ENCODE peak calls at places on chromosomes 11 and 22, in four cellular contexts. D, I, Y and V are unnamed samples.

GRCh38 chr11:118398797-118399564 is 2.4 kb upstream of the ATP5MG start:
- DNase-seq in D (peak; percentile 68), I (no peak), Y (no peak), V (no peak)

GRCh38 chr11:130042093-130042591 is 27.6 kb upstream of the APLP2 start:
- DNase-seq in D (no peak), I (no peak), Y (no peak), V (no peak)

GRCh38 chr11:27046956-27047355 is 6.3 kb downstream of the BBOX1 start:
- DNase-seq in D (no peak), I (no peak), Y (no peak), V (no peak)

GRCh38 chr11:119533931-119534694 is 111.1 kb upstream of the THY1 start:
- DNase-seq in D (peak; percentile 36), I (no peak), Y (no peak), V (peak; percentile 82)

GRCh38 chr11:120651836-120652235 is 140.3 kb downstream of the GRIK4 start:
- DNase-seq in D (no peak), I (no peak), Y (no peak), V (no peak)

GRCh38 chr11:46371994-46372393 is 9.5 kb upstream of the MDK start:
- DNase-seq in D (no peak), I (no peak), Y (no peak), V (no peak)

GRCh38 chr11:67071420-67072284 is 15.0 kb downstream of the RHOD start:
- DNase-seq in D (peak; percentile 68), I (peak; percentile 48), Y (peak; percentile 49), V (peak; percentile 88)

GRCh38 chr11:64290352-64290751 is 750 bp upstream of the KCNK4 start:
- DNase-seq in D (no peak), I (no peak), Y (no peak), V (no peak)

GRCh38 chr22:43399338-43399979 is 12.4 kb upstream of the MPPED1 start:
- DNase-seq in D (no peak), I (no peak), Y (no peak), V (peak; percentile 18)

GRCh38 chr11:115720537-115721308 is 216.5 kb upstream of the CADM1 start:
- DNase-seq in D (no peak), I (no peak), Y (no peak), V (no peak)

GRCh38 chr11:115718945-115719344 is 214.7 kb upstream of the CADM1 start:
- DNase-seq in D (no peak), I (no peak), Y (no peak), V (no peak)

GRCh38 chr11:115721309-115722007 is 217.2 kb upstream of the CADM1 start:
- DNase-seq in D (no peak), I (no peak), Y (no peak), V (no peak)

GRCh38 chr11:115724709-115725108 is 220.5 kb upstream of the CADM1 start:
- DNase-seq in D (no peak), I (no peak), Y (no peak), V (no peak)
- H3K27ac ChIP-seq in D (no peak overlapping the region), I (no peak overlapping the region), Y (no peak overlapping the region), V (no peak overlapping the region)

GRCh38 chr11:12680940-12681258 is 6.7 kb downstream of the TEAD1 start:
- DNase-seq in D (no peak), I (no peak), Y (no peak), V (no peak)
- H3K4me1 ChIP-seq in D (no peaks in the 10 kb centered on the region), I (peaks cover 96% of the 10 kb centered on the region), Y (peaks cover 96% of the 10 kb centered on the region), V (peaks cover 4% of the 10 kb centered on the region)

DNA sequence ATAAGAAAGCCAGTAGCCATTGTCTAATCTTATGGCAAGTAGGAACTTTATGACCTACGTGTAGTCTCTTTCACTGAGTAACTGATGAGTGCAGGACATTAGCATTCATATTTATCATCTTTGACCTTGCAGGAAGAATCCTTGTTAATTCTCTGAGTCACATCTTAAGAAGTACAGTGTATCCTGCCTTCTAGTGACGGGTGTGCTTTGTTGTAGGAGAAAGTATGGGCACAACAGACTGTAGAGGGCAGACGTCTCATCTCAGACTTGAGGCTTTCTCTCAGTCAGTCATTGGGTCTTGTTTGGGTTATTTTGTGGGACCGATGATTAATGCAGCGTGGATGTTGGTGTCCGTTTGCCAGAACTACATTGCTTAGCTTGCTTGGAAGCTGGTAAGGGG is 6.8 kb downstream of the RNF214 start:
- DNase-seq in D (no peak), I (no peak), Y (no peak), V (no peak)
- H3K27ac ChIP-seq in D (no peak overlapping the region), I (no peak overlapping the region), Y (no peak overlapping the region), V (no peak overlapping the region)

GRCh38 chr11:10307411-10308207 is 2.7 kb downstream of the ADM start:
- DNase-seq in D (peak; percentile 88), I (peak; percentile 67), Y (peak; percentile 83), V (peak; percentile 80)

GRCh38 chr11:10308208-10308954 is 3.5 kb downstream of the ADM start:
- DNase-seq in D (no peak), I (no peak), Y (no peak), V (no peak)

GRCh38 chr11:10305262-10305963 is 540 bp downstream of the ADM start:
- DNase-seq in D (peak; percentile 43), I (no peak), Y (no peak), V (peak; percentile 68)

GRCh38 chr11:10305964-10306918 is 1.4 kb downstream of the ADM start:
- DNase-seq in D (peak; percentile 33), I (no peak), Y (no peak), V (peak; percentile 62)

GRCh38 chr11:10307022-10307410 is 2.1 kb downstream of the ADM start:
- DNase-seq in D (no peak), I (no peak), Y (no peak), V (no peak)
- H3K4me1 ChIP-seq in D (peaks cover 15% of the 10 kb centered on the region), I (peaks cover 64% of the 10 kb centered on the region), Y (peaks cover 46% of the 10 kb centered on the region), V (no peaks in the 10 kb centered on the region)

GRCh38 chr11:73969991-73970800 is 12.4 kb downstream of the UCP2 start:
- DNase-seq in D (no peak), I (no peak), Y (no peak), V (no peak)

GRCh38 chr11:73965764-73966121 is 14.9 kb downstream of the DNAJB13 start:
- DNase-seq in D (no peak), I (no peak), Y (no peak), V (no peak)

GRCh38 chr11:73969091-73969490 is 13.6 kb downstream of the UCP2 start:
- DNase-seq in D (no peak), I (no peak), Y (no peak), V (no peak)

GRCh38 chr11:73971175-73971719 is 11.4 kb downstream of the UCP2 start:
- DNase-seq in D (no peak), I (no peak), Y (no peak), V (no peak)

GRCh38 chr11:73968356-73968966 is 14.2 kb downstream of the UCP2 start:
- DNase-seq in D (no peak), I (no peak), Y (no peak), V (no peak)
- H3K27ac ChIP-seq in D (peak overlapping the region; percentile 73), I (no peak overlapping the region), Y (no peak overlapping the region), V (no peak overlapping the region)

GRCh38 chr11:77412814-77413213 is 61.1 kb downstream of the PAK1 start:
- DNase-seq in D (no peak), I (no peak), Y (no peak), V (no peak)

GRCh38 chr11:77409046-77409445 is 64.8 kb downstream of the PAK1 start:
- DNase-seq in D (no peak), I (no peak), Y (no peak), V (no peak)

GRCh38 chr11:77411717-77412441 is 62.0 kb downstream of the PAK1 start:
- DNase-seq in D (peak; percentile 79), I (peak; percentile 61), Y (peak; percentile 69), V (peak; percentile 93)

GRCh38 chr11:77410076-77410827 is 63.6 kb downstream of the PAK1 start:
- DNase-seq in D (no peak), I (no peak), Y (no peak), V (no peak)

DNA sequence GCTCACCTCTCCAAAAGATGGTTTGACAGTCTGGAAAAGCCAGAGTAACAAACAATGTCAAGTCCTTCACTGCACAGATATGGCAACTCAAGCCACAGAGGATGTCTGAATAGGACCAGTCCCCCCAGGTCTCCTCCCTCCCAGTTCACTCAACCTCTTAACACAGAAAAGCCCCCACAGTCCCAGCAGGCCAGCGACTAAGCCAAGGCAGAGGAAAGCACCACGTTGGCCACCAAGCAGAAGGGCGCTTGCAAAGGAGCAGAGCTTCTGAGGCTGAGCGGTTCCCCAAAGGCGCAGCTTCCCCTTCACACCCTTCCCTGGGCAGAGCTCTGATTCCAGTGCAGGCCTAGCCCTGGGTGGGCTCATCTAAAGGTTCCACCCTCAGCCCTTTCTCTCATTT is 62.7 kb downstream of the PAK1 start:
- DNase-seq in D (no peak), I (no peak), Y (peak; percentile 8), V (peak; percentile 26)
- H3K4me1 ChIP-seq in D (peaks cover 14% of the 10 kb centered on the region), I (peaks cover 23% of the 10 kb centered on the region), Y (peaks cover 42% of the 10 kb centered on the region), V (no peaks in the 10 kb centered on the region)

DNA sequence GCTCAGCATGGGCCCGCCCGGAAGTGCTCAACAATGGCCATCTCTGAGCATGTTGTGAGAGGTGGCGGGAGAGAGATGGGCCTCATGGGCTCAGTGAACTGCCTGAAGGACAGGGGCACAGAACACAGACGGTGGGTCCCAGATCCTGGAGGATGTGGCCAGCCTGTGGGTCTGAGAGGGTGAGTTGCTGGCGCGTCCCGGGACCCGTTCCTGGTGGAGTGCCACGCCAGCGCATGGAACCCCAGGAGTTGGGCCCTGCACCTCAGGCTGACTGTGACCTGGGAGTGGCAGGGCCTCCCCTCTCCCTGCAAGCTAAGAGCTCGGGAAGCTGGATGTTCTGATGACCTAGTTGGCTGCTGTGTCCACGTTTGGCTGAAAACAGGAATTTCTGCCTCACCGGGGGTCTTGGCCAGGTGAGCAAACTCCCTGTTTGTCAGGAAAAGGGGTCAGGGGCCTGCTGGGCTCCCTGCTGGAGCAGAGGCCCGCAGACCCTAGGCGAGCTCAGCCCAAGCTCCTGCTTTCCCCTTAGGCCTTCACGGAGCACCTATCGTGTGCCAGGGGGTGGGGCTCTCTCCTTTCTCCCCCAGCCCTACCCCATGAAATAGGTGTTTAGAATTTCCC is 15.0 kb downstream of the LRRC32 start:
- DNase-seq in D (no peak), I (no peak), Y (no peak), V (peak; percentile 47)
- H3K27ac ChIP-seq in D (no peak overlapping the region), I (peak overlapping the region; percentile 82), Y (peak overlapping the region; percentile 64), V (peak overlapping the region; percentile 72)

DNA sequence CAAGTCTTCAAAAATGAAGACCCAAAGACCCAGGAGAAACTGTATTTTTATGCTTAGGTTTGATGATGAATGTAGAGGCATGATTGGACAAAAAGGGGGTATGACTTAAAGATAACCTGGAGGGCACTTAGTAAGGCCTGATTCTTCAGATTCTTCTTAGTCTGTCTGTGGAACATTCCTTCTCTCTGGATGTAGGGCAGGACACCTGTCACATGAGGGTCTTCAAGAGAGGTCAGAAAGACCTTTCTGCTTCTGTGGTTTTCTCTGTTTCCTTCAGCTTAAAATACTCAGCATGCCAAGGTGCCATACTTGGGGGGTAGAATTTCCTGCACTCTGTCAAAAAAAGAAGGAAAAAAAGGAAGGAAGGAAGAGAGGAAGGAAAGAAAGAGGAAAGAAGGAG is 78.1 kb downstream of the BLID start:
- DNase-seq in D (no peak), I (no peak), Y (no peak), V (no peak)
- H3K4me1 ChIP-seq in D (no peaks in the 10 kb centered on the region), I (peaks cover 13% of the 10 kb centered on the region), Y (no peaks in the 10 kb centered on the region), V (no peaks in the 10 kb centered on the region)

DNA sequence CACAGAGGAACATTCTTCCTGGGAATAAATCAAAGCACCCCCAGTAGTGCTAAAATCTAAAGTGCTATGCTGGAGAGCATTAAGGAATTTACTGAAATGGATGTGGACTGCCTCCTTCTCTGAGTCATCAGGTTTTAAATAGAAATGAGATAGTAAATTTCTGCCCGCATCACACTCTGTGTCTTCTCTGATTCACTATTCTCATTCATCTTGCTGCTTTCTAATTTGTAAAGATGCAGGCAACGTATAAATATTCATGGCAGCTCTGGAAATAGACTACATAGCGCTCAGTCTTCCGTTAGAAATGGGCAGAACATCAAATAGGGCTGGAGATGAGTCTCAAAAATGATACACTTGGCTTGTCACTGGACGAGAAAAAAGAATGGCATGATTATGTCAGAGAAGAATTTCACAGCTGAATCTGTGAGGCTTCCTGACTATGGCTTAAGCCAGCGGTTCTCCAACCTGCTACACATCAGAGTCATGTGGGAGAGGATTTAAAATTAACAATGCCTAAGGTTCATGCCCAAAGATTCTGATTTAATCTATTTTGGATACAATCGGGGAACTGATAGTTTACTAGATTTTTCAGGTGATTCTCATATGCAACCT is 178.2 kb downstream of the LRRC4C start:
- DNase-seq in D (no peak), I (no peak), Y (no peak), V (no peak)
- H3K27ac ChIP-seq in D (no peak overlapping the region), I (no peak overlapping the region), Y (no peak overlapping the region), V (no peak overlapping the region)